ENCODE peak calls at places on chromosomes 16 and 17, in six cellular contexts. One of them, this sample, is unnamed.

GRCh38 chr17:55407641-55408566 is 13.7 kb downstream of the MMD start:
- DNase-seq in H1: no peak
- DNase-seq in NCI-H460: no peak
- DNase-seq in T-helper 2 cell: no peak
- DNase-seq in glomerular endothelial cell: no peak
- DNase-seq in activated CD8-positive, alpha-beta memory T cell treated with anti-CD3 and anti-CD28 coated beads for 1 hour: no peak
- DNase-seq in this sample: no peak

GRCh38 chr17:63150994-63151464 is 185.0 kb downstream of the TANC2 start:
- DNase-seq in activated CD8-positive, alpha-beta memory T cell treated with anti-CD3 and anti-CD28 coated beads for 1 hour: no peak
- DNase-seq in H1: no peak
- DNase-seq in NCI-H460: no peak
- DNase-seq in glomerular endothelial cell: no peak
- DNase-seq in T-helper 2 cell: no peak
- DNase-seq in this sample: no peak

GRCh38 chr16:83301966-83302365 is 505.8 kb upstream of the HSBP1 start:
- DNase-seq in T-helper 2 cell: no peak
- DNase-seq in glomerular endothelial cell: no peak
- DNase-seq in H1: no peak
- DNase-seq in activated CD8-positive, alpha-beta memory T cell treated with anti-CD3 and anti-CD28 coated beads for 1 hour: no peak
- DNase-seq in NCI-H460: no peak
- DNase-seq in this sample: no peak

GRCh38 chr17:81831957-81832607 is 1.0 kb downstream of the MCRIP1 start:
- DNase-seq in H1: no peak
- DNase-seq in glomerular endothelial cell: no peak
- DNase-seq in activated CD8-positive, alpha-beta memory T cell treated with anti-CD3 and anti-CD28 coated beads for 1 hour: peak
- DNase-seq in NCI-H460: no peak
- DNase-seq in T-helper 2 cell: peak
- DNase-seq in this sample: peak

GRCh38 chr17:79993390-79994221 is 42.1 kb downstream of the TBC1D16 start:
- DNase-seq in NCI-H460: peak
- DNase-seq in glomerular endothelial cell: no peak
- DNase-seq in H1: no peak
- DNase-seq in activated CD8-positive, alpha-beta memory T cell treated with anti-CD3 and anti-CD28 coated beads for 1 hour: no peak
- DNase-seq in T-helper 2 cell: no peak
- DNase-seq in this sample: no peak

GRCh38 chr16:14362774-14363371 is 267.2 kb downstream of the PARN start:
- DNase-seq in H1: no peak
- DNase-seq in activated CD8-positive, alpha-beta memory T cell treated with anti-CD3 and anti-CD28 coated beads for 1 hour: no peak
- DNase-seq in NCI-H460: no peak
- DNase-seq in T-helper 2 cell: no peak
- DNase-seq in glomerular endothelial cell: no peak
- DNase-seq in this sample: no peak

GRCh38 chr16:51161440-51162195 is 10.5 kb upstream of the SALL1 start:
- DNase-seq in H1: peak
- DNase-seq in activated CD8-positive, alpha-beta memory T cell treated with anti-CD3 and anti-CD28 coated beads for 1 hour: no peak
- DNase-seq in T-helper 2 cell: no peak
- DNase-seq in NCI-H460: no peak
- DNase-seq in glomerular endothelial cell: no peak
- DNase-seq in this sample: no peak

GRCh38 chr17:948284-948852 is 31.2 kb downstream of the NXN start:
- DNase-seq in NCI-H460: no peak
- DNase-seq in activated CD8-positive, alpha-beta memory T cell treated with anti-CD3 and anti-CD28 coated beads for 1 hour: no peak
- DNase-seq in glomerular endothelial cell: no peak
- DNase-seq in H1: no peak
- DNase-seq in T-helper 2 cell: no peak
- DNase-seq in this sample: no peak